ENCODE peak calls at places on chromosomes 2 and 18, in five cellular contexts. J is astrocyte, O is astrocyte of the spinal cord, Z is WERI-Rb-1, B is GM12878. Y is an unnamed sample.

GRCh38 chr2:165621086-165621560 is 151.6 kb downstream of the CSRNP3 start:
- DNase-seq in J (peak), O (peak), Z (no peak), B (no peak), Y (peak)

GRCh38 chr2:199485732-199486335 is 28.1 kb upstream of the SATB2 start:
- DNase-seq in J (peak), O (peak), Z (peak), B (no peak), Y (peak)

GRCh38 chr2:24919100-24919976 is 699 bp downstream of the ADCY3 start:
- DNase-seq in J (no peak), O (no peak), Z (peak), B (no peak), Y (peak)

GRCh38 chr2:187986392-187987105 is 305.1 kb upstream of the GULP1 start:
- DNase-seq in J (no peak), O (peak), Z (no peak), B (no peak), Y (no peak)

GRCh38 chr2:233404227-233404626 is 49.9 kb downstream of the DGKD start:
- DNase-seq in J (no peak), O (peak), Z (peak), B (no peak), Y (no peak)

GRCh38 chr18:36509646-36510197 is 212.2 kb downstream of the FHOD3 start:
- DNase-seq in J (no peak), O (no peak), Z (peak), B (no peak), Y (no peak)

GRCh38 chr2:175251425-175252041 is 70.0 kb upstream of the ATP5MC3 start:
- DNase-seq in J (peak), O (peak), Z (peak), B (no peak), Y (peak)

GRCh38 chr18:79420033-79420745 is 24.5 kb downstream of the NFATC1 start:
- DNase-seq in J (no peak), O (no peak), Z (peak), B (no peak), Y (no peak)

GRCh38 chr2:70367722-70368323 is 66.0 kb upstream of the FAM136A start:
- DNase-seq in J (no peak), O (peak), Z (no peak), B (no peak), Y (peak)

GRCh38 chr2:113268621-113269360 is 9.9 kb downstream of the PAX8 start:
- DNase-seq in J (no peak), O (no peak), Z (no peak), B (no peak), Y (no peak)
- H3K4me3 ChIP-seq in J (no peak), O (no peak), Z (no peak), B (no peak), Y (no peak)

GRCh38 chr2:74632209-74632938 is 15.8 kb downstream of the M1AP start:
- DNase-seq in J (no peak), O (peak), Z (peak), B (no peak), Y (no peak)
- TF ChIP-seq CTCF in J (no peak), O (peak), Z (peak), B (no peak), Y (no peak)

GRCh38 chr2:3094999-3095958 is 282.3 kb downstream of the EIPR1 start:
- DNase-seq in J (no peak), O (no peak), Z (peak), B (no peak), Y (no peak)
- H3K4me3 ChIP-seq in J (no peak), O (no peak), Z (no peak), B (no peak), Y (no peak)

DNA sequence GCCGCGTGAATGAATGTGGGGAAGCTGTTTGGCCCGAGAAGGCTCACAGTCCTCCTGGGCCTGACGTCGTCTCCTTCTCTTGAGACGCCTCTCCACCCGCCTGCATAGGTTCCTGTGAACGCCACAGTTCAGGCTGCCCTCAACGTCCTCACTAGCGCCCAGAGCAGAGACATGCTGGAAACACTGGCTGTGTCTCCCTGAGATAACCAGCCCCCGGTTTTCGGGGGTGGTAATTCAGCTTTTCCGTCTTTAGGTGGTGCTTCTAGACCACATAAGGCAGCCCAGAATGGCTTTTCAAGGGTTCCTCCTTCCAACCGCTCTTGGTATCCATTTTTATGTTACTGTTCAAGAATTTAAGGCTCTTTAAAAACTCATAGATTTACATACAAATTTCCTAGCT is 110.4 kb upstream of the PXDN start:
- DNase-seq in J (peak), O (peak), Z (peak), B (no peak), Y (peak)
- TF ChIP-seq CTCF in J (peak), O (peak), Z (peak), B (peak), Y (peak)

DNA sequence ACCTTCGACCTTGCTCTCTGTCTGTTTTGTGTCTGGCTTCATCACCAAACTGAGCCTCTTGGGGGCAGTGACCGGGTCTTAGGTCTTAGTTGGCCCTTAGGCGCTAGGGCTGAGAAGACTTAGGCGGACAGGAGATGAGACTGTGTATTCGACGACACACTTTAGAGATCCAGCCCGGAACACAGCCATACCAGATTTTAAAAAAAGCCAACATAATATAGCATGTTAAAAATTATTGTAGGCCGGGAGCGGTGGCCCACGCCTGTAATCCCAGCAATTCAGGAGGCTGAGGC is 9.5 kb upstream of the PROC start:
- DNase-seq in J (no peak), O (no peak), Z (no peak), B (no peak), Y (no peak)
- H3K4me3 ChIP-seq in J (no peak), O (no peak), Z (peak), B (no peak), Y (peak)

GRCh38 chr18:65567372-65567771 is 183.4 kb upstream of the CDH7 start:
- DNase-seq in J (no peak), O (peak), Z (no peak), B (no peak), Y (no peak)
- TF ChIP-seq CTCF in J (no peak), O (peak), Z (peak), B (peak), Y (no peak)

Y was measured in AG10803.